ENCODE peak calls at places on chromosomes 3 and 15, in seven cellular contexts. P, C, H, S, Y, R and J are unnamed samples.

GRCh38 chr3:118863731-118864322 is 170.8 kb downstream of the IGSF11 start:
- DNase-seq in C (no peak), H (no peak), S (no peak), R (no peak), Y (no peak), P (no peak), J (peak)

GRCh38 chr3:35778201-35778600 is 138.9 kb downstream of the ARPP21 start:
- DNase-seq in S (no peak), Y (no peak), R (no peak), P (no peak), C (no peak), H (no peak), J (peak)

GRCh38 chr3:62562596-62562995 is 189.2 kb upstream of the FEZF2 start:
- DNase-seq in S (no peak), Y (no peak), C (no peak), R (no peak), H (no peak), P (no peak), J (no peak)

GRCh38 chr3:5017953-5018531 is 38.8 kb downstream of the BHLHE40 start:
- DNase-seq in P (no peak), Y (peak), C (no peak), R (no peak), S (no peak), H (no peak), J (no peak)

GRCh38 chr3:17581421-17582080 is 160.9 kb downstream of the TBC1D5 start:
- DNase-seq in R (no peak), P (no peak), S (no peak), Y (no peak), C (no peak), H (no peak), J (no peak)

GRCh38 chr3:113002676-113003075 is 11.9 kb downstream of the GTPBP8 start:
- DNase-seq in S (no peak), P (no peak), Y (no peak), R (no peak), H (no peak), C (no peak), J (no peak)

GRCh38 chr15:85624241-85624855 is 170.4 kb downstream of the KLHL25 start:
- DNase-seq in R (no peak), C (no peak), Y (no peak), S (no peak), P (no peak), H (no peak), J (no peak)

GRCh38 chr15:31128477-31128876 is 27.0 kb upstream of the TRPM1 start:
- DNase-seq in P (no peak), H (no peak), R (no peak), Y (no peak), C (no peak), S (no peak), J (no peak)

GRCh38 chr15:55230051-55230670 is 33.4 kb upstream of the RSL24D1 start:
- DNase-seq in Y (no peak), R (no peak), H (no peak), C (no peak), S (no peak), P (no peak), J (no peak)